ENCODE peak calls at places on chromosomes 2 and 18, in ten cellular contexts. One of them, this sample, is unnamed.
A peak's percentile ranks its signal among the peaks of the same experiment; 100 is the strongest.

GRCh38 chr2:154125900-154126299 is 254.2 kb downstream of the GALNT13 start:
- DNase-seq in breast epithelium: no peak
- DNase-seq in immature natural killer cell: no peak
- DNase-seq in NT2/D1: no peak
- DNase-seq in NCI-H2029: no peak
- DNase-seq in A172: no peak
- DNase-seq in pons: no peak
- DNase-seq in caudate nucleus: no peak
- DNase-seq in activated naive CD4-positive, alpha-beta T cell treated with Interleukin-2 at 50 U/mL for 16 hours: no peak
- DNase-seq in SK-MEL-5: no peak
- DNase-seq in this sample: no peak

GRCh38 chr2:37635359-37636208 is 35.9 kb downstream of the CDC42EP3 start:
- DNase-seq in caudate nucleus: no peak
- DNase-seq in A172: no peak
- DNase-seq in activated naive CD4-positive, alpha-beta T cell treated with Interleukin-2 at 50 U/mL for 16 hours: peak; percentile 77
- DNase-seq in pons: peak; percentile 85
- DNase-seq in SK-MEL-5: no peak
- DNase-seq in NT2/D1: no peak
- DNase-seq in NCI-H2029: no peak
- DNase-seq in breast epithelium: no peak
- DNase-seq in immature natural killer cell: peak; percentile 80
- DNase-seq in this sample: peak; percentile 87

GRCh38 chr2:26376799-26377198 is 24.9 kb upstream of the DRC1 start:
- DNase-seq in NCI-H2029: no peak
- DNase-seq in breast epithelium: no peak
- DNase-seq in SK-MEL-5: no peak
- DNase-seq in activated naive CD4-positive, alpha-beta T cell treated with Interleukin-2 at 50 U/mL for 16 hours: no peak
- DNase-seq in immature natural killer cell: no peak
- DNase-seq in caudate nucleus: no peak
- DNase-seq in NT2/D1: no peak
- DNase-seq in pons: no peak
- DNase-seq in A172: no peak
- DNase-seq in this sample: no peak

GRCh38 chr18:23636041-23636399 is 26.7 kb downstream of the ANKRD29 start:
- DNase-seq in NCI-H2029: no peak
- DNase-seq in pons: no peak
- DNase-seq in NT2/D1: no peak
- DNase-seq in immature natural killer cell: no peak
- DNase-seq in breast epithelium: no peak
- DNase-seq in A172: no peak
- DNase-seq in SK-MEL-5: no peak
- DNase-seq in caudate nucleus: no peak
- DNase-seq in activated naive CD4-positive, alpha-beta T cell treated with Interleukin-2 at 50 U/mL for 16 hours: no peak
- DNase-seq in this sample: no peak

GRCh38 chr2:27833931-27834330 is 56.3 kb downstream of the RBKS start:
- DNase-seq in NCI-H2029: no peak
- DNase-seq in A172: peak; percentile 40
- DNase-seq in NT2/D1: peak; percentile 11
- DNase-seq in breast epithelium: no peak
- DNase-seq in immature natural killer cell: no peak
- DNase-seq in SK-MEL-5: no peak
- DNase-seq in activated naive CD4-positive, alpha-beta T cell treated with Interleukin-2 at 50 U/mL for 16 hours: no peak
- DNase-seq in caudate nucleus: no peak
- DNase-seq in pons: no peak
- DNase-seq in this sample: no peak

GRCh38 chr18:63410792-63411191 is 11.5 kb downstream of the VPS4B start:
- DNase-seq in breast epithelium: no peak
- DNase-seq in A172: peak; percentile 49
- DNase-seq in immature natural killer cell: no peak
- DNase-seq in SK-MEL-5: no peak
- DNase-seq in activated naive CD4-positive, alpha-beta T cell treated with Interleukin-2 at 50 U/mL for 16 hours: no peak
- DNase-seq in pons: no peak
- DNase-seq in NT2/D1: no peak
- DNase-seq in NCI-H2029: no peak
- DNase-seq in caudate nucleus: no peak
- DNase-seq in this sample: no peak

GRCh38 chr2:220795705-220796104 is 776.4 kb downstream of the EPHA4 start:
- DNase-seq in immature natural killer cell: no peak
- DNase-seq in activated naive CD4-positive, alpha-beta T cell treated with Interleukin-2 at 50 U/mL for 16 hours: no peak
- DNase-seq in pons: no peak
- DNase-seq in SK-MEL-5: no peak
- DNase-seq in NCI-H2029: no peak
- DNase-seq in NT2/D1: no peak
- DNase-seq in A172: no peak
- DNase-seq in caudate nucleus: no peak
- DNase-seq in breast epithelium: no peak
- DNase-seq in this sample: no peak

GRCh38 chr18:51361130-51361860 is 163.8 kb upstream of the MEX3C start:
- DNase-seq in NCI-H2029: no peak
- DNase-seq in breast epithelium: no peak
- DNase-seq in immature natural killer cell: peak; percentile 9
- DNase-seq in A172: peak; percentile 29
- DNase-seq in NT2/D1: no peak
- DNase-seq in SK-MEL-5: peak; percentile 2
- DNase-seq in activated naive CD4-positive, alpha-beta T cell treated with Interleukin-2 at 50 U/mL for 16 hours: no peak
- DNase-seq in pons: peak; percentile 12
- DNase-seq in caudate nucleus: no peak
- DNase-seq in this sample: no peak

GRCh38 chr2:9003616-9004337 is at the start of gene MBOAT2:
- DNase-seq in SK-MEL-5: peak; percentile 85
- DNase-seq in A172: peak; percentile 81
- DNase-seq in NT2/D1: peak; percentile 88
- DNase-seq in caudate nucleus: peak; percentile 88
- DNase-seq in pons: peak; percentile 83
- DNase-seq in activated naive CD4-positive, alpha-beta T cell treated with Interleukin-2 at 50 U/mL for 16 hours: peak; percentile 81
- DNase-seq in breast epithelium: peak; percentile 82
- DNase-seq in NCI-H2029: peak; percentile 69
- DNase-seq in immature natural killer cell: peak; percentile 75
- DNase-seq in this sample: peak; percentile 84

GRCh38 chr2:190465060-190465459 is 56.9 kb downstream of the MFSD6 start:
- DNase-seq in activated naive CD4-positive, alpha-beta T cell treated with Interleukin-2 at 50 U/mL for 16 hours: no peak
- DNase-seq in pons: no peak
- DNase-seq in A172: no peak
- DNase-seq in immature natural killer cell: no peak
- DNase-seq in NCI-H2029: no peak
- DNase-seq in breast epithelium: no peak
- DNase-seq in caudate nucleus: no peak
- DNase-seq in SK-MEL-5: no peak
- DNase-seq in NT2/D1: no peak
- DNase-seq in this sample: no peak